ENCODE peak calls at places on chromosomes 16 and 17, in nine cellular contexts. One of them, this sample, is unnamed.
A peak's percentile ranks its signal among the peaks of the same experiment; 100 is the strongest.

GRCh38 chr16:48128769-48129168 is 27.0 kb downstream of the ABCC12 start:
- DNase-seq in BE2C: no peak
- DNase-seq in tibial artery: no peak
- DNase-seq in keratinocyte: no peak
- DNase-seq in mesendoderm: no peak
- DNase-seq in DND-41: no peak
- DNase-seq in left ventricle myocardium inferior: no peak
- DNase-seq in GM23248: no peak
- DNase-seq in thoracic aorta: no peak
- DNase-seq in this sample: no peak

GRCh38 chr16:57134982-57135381 is 42.6 kb downstream of the CPNE2 start:
- DNase-seq in BE2C: no peak
- DNase-seq in left ventricle myocardium inferior: no peak
- DNase-seq in thoracic aorta: no peak
- DNase-seq in GM23248: no peak
- DNase-seq in keratinocyte: no peak
- DNase-seq in mesendoderm: no peak
- DNase-seq in tibial artery: no peak
- DNase-seq in DND-41: no peak
- DNase-seq in this sample: no peak

GRCh38 chr16:62913333-62913732 is 877.1 kb upstream of the CDH8 start:
- DNase-seq in tibial artery: no peak
- DNase-seq in mesendoderm: no peak
- DNase-seq in keratinocyte: no peak
- DNase-seq in thoracic aorta: no peak
- DNase-seq in GM23248: no peak
- DNase-seq in BE2C: no peak
- DNase-seq in left ventricle myocardium inferior: no peak
- DNase-seq in DND-41: no peak
- DNase-seq in this sample: no peak

GRCh38 chr17:1275962-1276736 is 3.3 kb upstream of the TRARG1 start:
- DNase-seq in mesendoderm: peak; percentile 66
- DNase-seq in BE2C: peak; percentile 64
- DNase-seq in left ventricle myocardium inferior: peak; percentile 62
- DNase-seq in keratinocyte: no peak
- DNase-seq in tibial artery: peak; percentile 75
- DNase-seq in DND-41: peak; percentile 72
- DNase-seq in thoracic aorta: no peak
- DNase-seq in GM23248: peak; percentile 67
- DNase-seq in this sample: peak; percentile 87

GRCh38 chr17:57518587-57519118 is 226.4 kb downstream of the CCDC182 start:
- DNase-seq in mesendoderm: peak; percentile 54
- DNase-seq in thoracic aorta: no peak
- DNase-seq in GM23248: no peak
- DNase-seq in tibial artery: no peak
- DNase-seq in keratinocyte: no peak
- DNase-seq in left ventricle myocardium inferior: peak; percentile 66
- DNase-seq in DND-41: peak; percentile 58
- DNase-seq in BE2C: peak; percentile 96
- DNase-seq in this sample: no peak

GRCh38 chr17:47205419-47205963 is 3.7 kb upstream of the MYL4 start:
- DNase-seq in GM23248: peak; percentile 65
- DNase-seq in thoracic aorta: no peak
- DNase-seq in DND-41: peak; percentile 79
- DNase-seq in left ventricle myocardium inferior: peak; percentile 38
- DNase-seq in mesendoderm: peak; percentile 89
- DNase-seq in keratinocyte: no peak
- DNase-seq in tibial artery: peak; percentile 85
- DNase-seq in BE2C: no peak
- DNase-seq in this sample: no peak

GRCh38 chr16:84286568-84287220 is 8.0 kb upstream of the WFDC1 start:
- DNase-seq in BE2C: no peak
- DNase-seq in left ventricle myocardium inferior: peak; percentile 83
- DNase-seq in keratinocyte: no peak
- DNase-seq in tibial artery: peak; percentile 92
- DNase-seq in DND-41: no peak
- DNase-seq in GM23248: peak; percentile 37
- DNase-seq in thoracic aorta: no peak
- DNase-seq in mesendoderm: no peak
- DNase-seq in this sample: no peak

GRCh38 chr17:45020354-45021138 is 30.9 kb downstream of the DCAKD start:
- DNase-seq in DND-41: no peak
- DNase-seq in keratinocyte: no peak
- DNase-seq in left ventricle myocardium inferior: no peak
- DNase-seq in BE2C: peak; percentile 60
- DNase-seq in thoracic aorta: no peak
- DNase-seq in GM23248: no peak
- DNase-seq in mesendoderm: peak; percentile 57
- DNase-seq in tibial artery: no peak
- DNase-seq in this sample: no peak

GRCh38 chr16:4200781-4201137 is 41.1 kb downstream of the SRL start:
- DNase-seq in left ventricle myocardium inferior: no peak
- DNase-seq in keratinocyte: no peak
- DNase-seq in GM23248: peak; percentile 69
- DNase-seq in tibial artery: no peak
- DNase-seq in DND-41: no peak
- DNase-seq in BE2C: no peak
- DNase-seq in thoracic aorta: no peak
- DNase-seq in mesendoderm: no peak
- DNase-seq in this sample: no peak

GRCh38 chr17:49372428-49372827 is 10.4 kb upstream of the ZNF652 start:
- DNase-seq in thoracic aorta: no peak
- DNase-seq in DND-41: no peak
- DNase-seq in tibial artery: no peak
- DNase-seq in keratinocyte: no peak
- DNase-seq in left ventricle myocardium inferior: no peak
- DNase-seq in BE2C: no peak
- DNase-seq in mesendoderm: no peak
- DNase-seq in GM23248: no peak
- DNase-seq in this sample: no peak

GRCh38 chr17:6523330-6523729 is 33.0 kb downstream of the PITPNM3 start:
- DNase-seq in GM23248: peak; percentile 48
- DNase-seq in left ventricle myocardium inferior: no peak
- DNase-seq in keratinocyte: no peak
- DNase-seq in tibial artery: peak; percentile 25
- DNase-seq in mesendoderm: peak; percentile 83
- DNase-seq in DND-41: no peak
- DNase-seq in thoracic aorta: no peak
- DNase-seq in BE2C: no peak
- DNase-seq in this sample: no peak

GRCh38 chr16:72125635-72126428 is 32.2 kb downstream of the DHX38 start:
- DNase-seq in thoracic aorta: no peak
- DNase-seq in keratinocyte: no peak
- DNase-seq in left ventricle myocardium inferior: no peak
- DNase-seq in BE2C: no peak
- DNase-seq in GM23248: no peak
- DNase-seq in DND-41: no peak
- DNase-seq in mesendoderm: peak; percentile 19
- DNase-seq in tibial artery: no peak
- DNase-seq in this sample: no peak

GRCh38 chr16:21656795-21657768 is 4.7 kb upstream of the IGSF6 start:
- DNase-seq in GM23248: peak; percentile 76
- DNase-seq in BE2C: peak; percentile 43
- DNase-seq in tibial artery: no peak
- DNase-seq in thoracic aorta: no peak
- DNase-seq in DND-41: peak; percentile 46
- DNase-seq in keratinocyte: peak; percentile 15
- DNase-seq in mesendoderm: peak; percentile 57
- DNase-seq in left ventricle myocardium inferior: no peak
- DNase-seq in this sample: peak; percentile 42

GRCh38 chr16:73171901-73172619 is 124.1 kb upstream of the ZFHX3 start:
- DNase-seq in BE2C: no peak
- DNase-seq in DND-41: no peak
- DNase-seq in GM23248: no peak
- DNase-seq in tibial artery: no peak
- DNase-seq in thoracic aorta: no peak
- DNase-seq in mesendoderm: no peak
- DNase-seq in keratinocyte: no peak
- DNase-seq in left ventricle myocardium inferior: no peak
- DNase-seq in this sample: no peak

DNA sequence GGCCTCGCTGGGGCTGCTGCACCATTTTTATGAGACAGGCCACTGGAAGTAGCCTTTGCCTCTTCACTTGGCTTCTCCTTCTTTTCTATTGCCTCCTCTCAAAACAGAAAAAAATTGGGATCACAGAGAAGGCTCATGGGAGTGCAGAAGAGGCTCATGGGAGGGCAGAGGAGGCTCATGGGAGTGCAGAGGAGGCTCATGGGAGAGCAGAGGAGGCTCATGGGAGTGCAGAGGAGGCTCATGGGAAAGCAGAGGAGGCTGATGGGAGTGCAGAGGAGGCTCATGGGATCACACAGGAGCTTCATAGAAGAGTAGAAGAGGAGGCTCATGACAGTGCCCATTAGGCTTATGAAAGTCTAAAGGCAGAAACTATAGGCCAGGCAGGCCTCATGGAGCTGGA is 211.2 kb downstream of the IRF8 start:
- DNase-seq in thoracic aorta: no peak
- DNase-seq in mesendoderm: no peak
- DNase-seq in GM23248: no peak
- DNase-seq in DND-41: no peak
- DNase-seq in left ventricle myocardium inferior: no peak
- DNase-seq in BE2C: no peak
- DNase-seq in keratinocyte: no peak
- DNase-seq in tibial artery: no peak
- DNase-seq in this sample: no peak
- H3K4me3 ChIP-seq in thoracic aorta: no peak overlapping the region
- H3K4me3 ChIP-seq in mesendoderm: no peak overlapping the region
- H3K4me3 ChIP-seq in GM23248: no peak overlapping the region
- H3K4me3 ChIP-seq in DND-41: no peak overlapping the region
- H3K4me3 ChIP-seq in left ventricle myocardium inferior: no peak overlapping the region
- H3K4me3 ChIP-seq in BE2C: no peak overlapping the region
- H3K4me3 ChIP-seq in keratinocyte: no peak overlapping the region
- H3K4me3 ChIP-seq in tibial artery: no peak overlapping the region
- H3K4me3 ChIP-seq in this sample: no peak overlapping the region

GRCh38 chr16:2002406-2003230 is 7.0 kb downstream of the ZNF598 start:
- DNase-seq in left ventricle myocardium inferior: no peak
- DNase-seq in BE2C: peak; percentile 18
- DNase-seq in tibial artery: no peak
- DNase-seq in GM23248: no peak
- DNase-seq in DND-41: no peak
- DNase-seq in thoracic aorta: no peak
- DNase-seq in mesendoderm: no peak
- DNase-seq in keratinocyte: no peak
- DNase-seq in this sample: no peak

GRCh38 chr16:1998852-1999801 is 9.4 kb downstream of the SYNGR3 start:
- DNase-seq in BE2C: peak; percentile 10
- DNase-seq in DND-41: no peak
- DNase-seq in thoracic aorta: no peak
- DNase-seq in mesendoderm: no peak
- DNase-seq in left ventricle myocardium inferior: no peak
- DNase-seq in GM23248: no peak
- DNase-seq in keratinocyte: no peak
- DNase-seq in tibial artery: no peak
- DNase-seq in this sample: no peak

GRCh38 chr16:1999866-2000514 is 9.6 kb downstream of the ZNF598 start:
- DNase-seq in keratinocyte: no peak
- DNase-seq in tibial artery: no peak
- DNase-seq in mesendoderm: no peak
- DNase-seq in left ventricle myocardium inferior: no peak
- DNase-seq in GM23248: no peak
- DNase-seq in thoracic aorta: no peak
- DNase-seq in DND-41: no peak
- DNase-seq in BE2C: peak; percentile 10
- DNase-seq in this sample: no peak

GRCh38 chr16:2001456-2002355 is 7.9 kb downstream of the ZNF598 start:
- DNase-seq in GM23248: no peak
- DNase-seq in mesendoderm: no peak
- DNase-seq in thoracic aorta: no peak
- DNase-seq in BE2C: no peak
- DNase-seq in keratinocyte: no peak
- DNase-seq in tibial artery: no peak
- DNase-seq in DND-41: no peak
- DNase-seq in left ventricle myocardium inferior: no peak
- DNase-seq in this sample: no peak

GRCh38 chr16:2001035-2001434 is 8.6 kb downstream of the ZNF598 start:
- DNase-seq in DND-41: no peak
- DNase-seq in mesendoderm: no peak
- DNase-seq in thoracic aorta: no peak
- DNase-seq in keratinocyte: no peak
- DNase-seq in tibial artery: no peak
- DNase-seq in BE2C: peak; percentile 8
- DNase-seq in left ventricle myocardium inferior: no peak
- DNase-seq in GM23248: no peak
- DNase-seq in this sample: no peak
- H3K36me3 ChIP-seq in DND-41: peaks cover 90% of the 10 kb centered on the region
- H3K36me3 ChIP-seq in mesendoderm: peaks cover 19% of the 10 kb centered on the region
- H3K36me3 ChIP-seq in thoracic aorta: peaks cover 51% of the 10 kb centered on the region
- H3K36me3 ChIP-seq in keratinocyte: peaks cover 47% of the 10 kb centered on the region
- H3K36me3 ChIP-seq in tibial artery: peaks cover 75% of the 10 kb centered on the region
- H3K36me3 ChIP-seq in BE2C: peaks cover 77% of the 10 kb centered on the region
- H3K36me3 ChIP-seq in left ventricle myocardium inferior: peaks cover 65% of the 10 kb centered on the region
- H3K36me3 ChIP-seq in GM23248: peaks cover 20% of the 10 kb centered on the region
- H3K36me3 ChIP-seq in this sample: peaks cover 71% of the 10 kb centered on the region

DNA sequence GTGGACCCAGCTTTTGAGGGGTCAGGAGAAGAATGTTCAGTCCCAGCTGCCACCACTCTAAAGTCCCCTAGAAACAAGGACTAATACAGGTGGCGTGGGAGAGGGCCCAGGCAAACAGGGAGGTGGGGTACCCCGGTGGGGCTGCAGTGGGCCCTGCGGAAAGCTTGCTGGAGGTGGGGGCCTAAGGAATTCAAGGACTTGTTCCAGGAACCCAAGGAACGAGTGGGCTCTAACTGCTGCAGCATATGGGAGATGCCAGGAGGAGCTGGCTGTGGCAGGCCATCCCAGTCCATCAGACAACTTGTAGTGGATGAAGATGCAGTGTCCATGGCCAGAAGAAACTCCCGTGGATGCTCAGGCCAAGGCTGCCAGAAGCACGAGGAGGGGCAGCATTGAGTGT is 10.6 kb downstream of the SNX20 start:
- DNase-seq in thoracic aorta: no peak
- DNase-seq in BE2C: no peak
- DNase-seq in left ventricle myocardium inferior: no peak
- DNase-seq in GM23248: no peak
- DNase-seq in DND-41: no peak
- DNase-seq in tibial artery: no peak
- DNase-seq in mesendoderm: no peak
- DNase-seq in keratinocyte: no peak
- DNase-seq in this sample: no peak
- H3K4me3 ChIP-seq in thoracic aorta: no peak overlapping the region
- H3K4me3 ChIP-seq in BE2C: no peak overlapping the region
- H3K4me3 ChIP-seq in left ventricle myocardium inferior: no peak overlapping the region
- H3K4me3 ChIP-seq in GM23248: no peak overlapping the region
- H3K4me3 ChIP-seq in DND-41: no peak overlapping the region
- H3K4me3 ChIP-seq in tibial artery: no peak overlapping the region
- H3K4me3 ChIP-seq in mesendoderm: no peak overlapping the region
- H3K4me3 ChIP-seq in keratinocyte: no peak overlapping the region
- H3K4me3 ChIP-seq in this sample: no peak overlapping the region

DNA sequence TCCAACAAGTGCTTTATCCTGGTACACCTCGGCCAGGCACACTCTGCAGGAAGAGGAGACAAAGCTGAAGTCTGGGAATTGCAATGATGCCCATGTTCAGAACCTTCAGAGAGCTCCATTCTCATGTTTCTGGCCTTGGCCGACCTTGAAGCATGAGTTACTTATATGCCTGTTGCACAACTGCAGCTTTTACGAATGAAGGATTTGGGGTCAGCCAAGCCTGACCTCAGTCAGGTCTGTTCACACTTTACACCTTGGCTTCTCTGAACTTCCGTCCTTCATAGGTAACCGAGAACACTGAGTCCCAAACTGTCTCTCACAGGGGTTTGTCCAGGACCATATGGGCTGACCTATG is 66.7 kb downstream of the GTF3C1 start:
- DNase-seq in tibial artery: no peak
- DNase-seq in BE2C: no peak
- DNase-seq in DND-41: no peak
- DNase-seq in GM23248: no peak
- DNase-seq in thoracic aorta: no peak
- DNase-seq in mesendoderm: no peak
- DNase-seq in left ventricle myocardium inferior: no peak
- DNase-seq in keratinocyte: no peak
- DNase-seq in this sample: no peak
- H3K36me3 ChIP-seq in tibial artery: peaks cover 99% of the 10 kb centered on the region
- H3K36me3 ChIP-seq in BE2C: peaks cover 78% of the 10 kb centered on the region
- H3K36me3 ChIP-seq in DND-41: peaks cover 83% of the 10 kb centered on the region
- H3K36me3 ChIP-seq in GM23248: peaks cover 42% of the 10 kb centered on the region
- H3K36me3 ChIP-seq in thoracic aorta: peaks cover 69% of the 10 kb centered on the region
- H3K36me3 ChIP-seq in mesendoderm: peaks cover 39% of the 10 kb centered on the region
- H3K36me3 ChIP-seq in left ventricle myocardium inferior: peaks cover 100% of the 10 kb centered on the region
- H3K36me3 ChIP-seq in keratinocyte: peaks cover 60% of the 10 kb centered on the region
- H3K36me3 ChIP-seq in this sample: peaks cover 93% of the 10 kb centered on the region